ENCODE peak calls at places on chromosomes 7 and 10, in four cellular contexts. One of them, this sample, is unnamed.
A peak's percentile ranks its signal among the peaks of the same experiment; 100 is the strongest.

GRCh38 chr10:70462349-70462984 is 16.1 kb upstream of the PALD1 start:
- DNase-seq in WERI-Rb-1: no peak
- DNase-seq in activated T-cell treated with anti-CD3 and anti-CD28 coated beads, Interleukin-2, amount 50 U/mL, for 1 hour: no peak
- DNase-seq in ELR: no peak
- DNase-seq in this sample: peak; percentile 56

GRCh38 chr10:44968101-44968886 is 8.7 kb downstream of the RASSF4 start:
- DNase-seq in WERI-Rb-1: no peak
- DNase-seq in activated T-cell treated with anti-CD3 and anti-CD28 coated beads, Interleukin-2, amount 50 U/mL, for 1 hour: no peak
- DNase-seq in ELR: no peak
- DNase-seq in this sample: no peak

GRCh38 chr10:110834622-110835219 is 37.0 kb upstream of the PDCD4 start:
- DNase-seq in ELR: no peak
- DNase-seq in activated T-cell treated with anti-CD3 and anti-CD28 coated beads, Interleukin-2, amount 50 U/mL, for 1 hour: peak; percentile 40
- DNase-seq in WERI-Rb-1: no peak
- DNase-seq in this sample: no peak

GRCh38 chr7:100588438-100588837 is 2.3 kb downstream of the FBXO24 start:
- DNase-seq in activated T-cell treated with anti-CD3 and anti-CD28 coated beads, Interleukin-2, amount 50 U/mL, for 1 hour: no peak
- DNase-seq in ELR: peak; percentile 59
- DNase-seq in WERI-Rb-1: no peak
- DNase-seq in this sample: no peak

GRCh38 chr10:3969876-3970666 is 185.1 kb upstream of the KLF6 start:
- DNase-seq in ELR: no peak
- DNase-seq in WERI-Rb-1: no peak
- DNase-seq in activated T-cell treated with anti-CD3 and anti-CD28 coated beads, Interleukin-2, amount 50 U/mL, for 1 hour: no peak
- DNase-seq in this sample: no peak

GRCh38 chr10:45008524-45009161 is 7.9 kb downstream of the ZNF22 start:
- DNase-seq in activated T-cell treated with anti-CD3 and anti-CD28 coated beads, Interleukin-2, amount 50 U/mL, for 1 hour: no peak
- DNase-seq in WERI-Rb-1: peak; percentile 64
- DNase-seq in ELR: peak; percentile 88
- DNase-seq in this sample: no peak

GRCh38 chr10:30629653-30630052 is at the start of gene LYZL2:
- DNase-seq in activated T-cell treated with anti-CD3 and anti-CD28 coated beads, Interleukin-2, amount 50 U/mL, for 1 hour: no peak
- DNase-seq in WERI-Rb-1: no peak
- DNase-seq in ELR: no peak
- DNase-seq in this sample: no peak

GRCh38 chr7:137636376-137636775 is 210.4 kb downstream of the DGKI start:
- DNase-seq in activated T-cell treated with anti-CD3 and anti-CD28 coated beads, Interleukin-2, amount 50 U/mL, for 1 hour: no peak
- DNase-seq in ELR: peak; percentile 7
- DNase-seq in WERI-Rb-1: no peak
- DNase-seq in this sample: no peak

GRCh38 chr7:70706204-70706603 is 425.7 kb upstream of the GALNT17 start:
- DNase-seq in activated T-cell treated with anti-CD3 and anti-CD28 coated beads, Interleukin-2, amount 50 U/mL, for 1 hour: no peak
- DNase-seq in ELR: no peak
- DNase-seq in WERI-Rb-1: no peak
- DNase-seq in this sample: no peak

GRCh38 chr7:1124816-1125602 is 35.0 kb downstream of the ZFAND2A start:
- DNase-seq in ELR: no peak
- DNase-seq in activated T-cell treated with anti-CD3 and anti-CD28 coated beads, Interleukin-2, amount 50 U/mL, for 1 hour: no peak
- DNase-seq in WERI-Rb-1: no peak
- DNase-seq in this sample: no peak

GRCh38 chr7:80312139-80312661 is 177.6 kb downstream of the GNAI1 start:
- DNase-seq in activated T-cell treated with anti-CD3 and anti-CD28 coated beads, Interleukin-2, amount 50 U/mL, for 1 hour: no peak
- DNase-seq in WERI-Rb-1: no peak
- DNase-seq in ELR: peak; percentile 89
- DNase-seq in this sample: no peak

GRCh38 chr10:11191673-11192072 is 174.0 kb downstream of the CELF2 start:
- DNase-seq in WERI-Rb-1: no peak
- DNase-seq in activated T-cell treated with anti-CD3 and anti-CD28 coated beads, Interleukin-2, amount 50 U/mL, for 1 hour: no peak
- DNase-seq in ELR: no peak
- DNase-seq in this sample: no peak

GRCh38 chr7:147556317-147556716 is 1034.2 kb upstream of the C7orf33 start:
- DNase-seq in ELR: no peak
- DNase-seq in activated T-cell treated with anti-CD3 and anti-CD28 coated beads, Interleukin-2, amount 50 U/mL, for 1 hour: no peak
- DNase-seq in WERI-Rb-1: peak; percentile 33
- DNase-seq in this sample: no peak

GRCh38 chr10:4111593-4111992 is 326.6 kb upstream of the KLF6 start:
- DNase-seq in ELR: no peak
- DNase-seq in WERI-Rb-1: no peak
- DNase-seq in activated T-cell treated with anti-CD3 and anti-CD28 coated beads, Interleukin-2, amount 50 U/mL, for 1 hour: no peak
- DNase-seq in this sample: no peak

GRCh38 chr7:17131983-17132655 is 166.3 kb upstream of the AHR start:
- DNase-seq in WERI-Rb-1: no peak
- DNase-seq in activated T-cell treated with anti-CD3 and anti-CD28 coated beads, Interleukin-2, amount 50 U/mL, for 1 hour: no peak
- DNase-seq in ELR: no peak
- DNase-seq in this sample: no peak